ENCODE peak calls at places on chromosome 3, in seven cellular contexts. One of them, this sample, is unnamed.

GRCh38 chr3:64056616-64057165 is 33.4 kb upstream of the PSMD6 start:
- DNase-seq in HFFc6: peak
- DNase-seq in RWPE2: no peak
- DNase-seq in WTC11: no peak
- DNase-seq in pancreas: no peak
- DNase-seq in cardiac muscle cell: peak
- DNase-seq in choroid plexus epithelial cell: peak
- DNase-seq in this sample: peak

GRCh38 chr3:23740517-23741402 is 65.0 kb upstream of the UBE2E1 start:
- DNase-seq in WTC11: no peak
- DNase-seq in HFFc6: no peak
- DNase-seq in pancreas: peak
- DNase-seq in choroid plexus epithelial cell: peak
- DNase-seq in RWPE2: peak
- DNase-seq in cardiac muscle cell: peak
- DNase-seq in this sample: peak

GRCh38 chr3:71628571-71628970 is 45.0 kb upstream of the FOXP1 start:
- DNase-seq in WTC11: no peak
- DNase-seq in choroid plexus epithelial cell: no peak
- DNase-seq in cardiac muscle cell: peak
- DNase-seq in HFFc6: no peak
- DNase-seq in RWPE2: no peak
- DNase-seq in pancreas: no peak
- DNase-seq in this sample: no peak

GRCh38 chr3:124985358-124985757 is 50.8 kb upstream of the MUC13 start:
- DNase-seq in choroid plexus epithelial cell: peak
- DNase-seq in HFFc6: peak
- DNase-seq in RWPE2: no peak
- DNase-seq in WTC11: no peak
- DNase-seq in pancreas: no peak
- DNase-seq in cardiac muscle cell: peak
- DNase-seq in this sample: peak

GRCh38 chr3:76700323-76700722 is 339.6 kb upstream of the ROBO2 start:
- DNase-seq in pancreas: no peak
- DNase-seq in cardiac muscle cell: no peak
- DNase-seq in WTC11: no peak
- DNase-seq in HFFc6: no peak
- DNase-seq in choroid plexus epithelial cell: peak
- DNase-seq in RWPE2: no peak
- DNase-seq in this sample: no peak

GRCh38 chr3:127628788-127629456 is at the start of gene PODXL2:
- DNase-seq in choroid plexus epithelial cell: peak
- DNase-seq in RWPE2: no peak
- DNase-seq in WTC11: peak
- DNase-seq in pancreas: peak
- DNase-seq in cardiac muscle cell: peak
- DNase-seq in HFFc6: no peak
- DNase-seq in this sample: peak

GRCh38 chr3:54198556-54198955 is 76.2 kb downstream of the CACNA2D3 start:
- DNase-seq in pancreas: no peak
- DNase-seq in HFFc6: no peak
- DNase-seq in RWPE2: no peak
- DNase-seq in cardiac muscle cell: no peak
- DNase-seq in choroid plexus epithelial cell: no peak
- DNase-seq in WTC11: peak
- DNase-seq in this sample: no peak

GRCh38 chr3:39934696-39935095 is 125.3 kb downstream of the MYRIP start:
- DNase-seq in WTC11: no peak
- DNase-seq in RWPE2: no peak
- DNase-seq in HFFc6: no peak
- DNase-seq in cardiac muscle cell: no peak
- DNase-seq in pancreas: no peak
- DNase-seq in choroid plexus epithelial cell: no peak
- DNase-seq in this sample: no peak

GRCh38 chr3:36741285-36741684 is 23.1 kb downstream of the DCLK3 start:
- DNase-seq in HFFc6: no peak
- DNase-seq in RWPE2: no peak
- DNase-seq in cardiac muscle cell: peak
- DNase-seq in WTC11: peak
- DNase-seq in pancreas: no peak
- DNase-seq in choroid plexus epithelial cell: no peak
- DNase-seq in this sample: peak

GRCh38 chr3:190265795-190266194 is 56.5 kb downstream of the CLDN1 start:
- DNase-seq in choroid plexus epithelial cell: peak
- DNase-seq in pancreas: peak
- DNase-seq in HFFc6: peak
- DNase-seq in WTC11: no peak
- DNase-seq in RWPE2: peak
- DNase-seq in cardiac muscle cell: peak
- DNase-seq in this sample: peak

GRCh38 chr3:17639765-17640164 is 102.7 kb downstream of the TBC1D5 start:
- DNase-seq in WTC11: no peak
- DNase-seq in HFFc6: peak
- DNase-seq in choroid plexus epithelial cell: peak
- DNase-seq in cardiac muscle cell: peak
- DNase-seq in RWPE2: no peak
- DNase-seq in pancreas: no peak
- DNase-seq in this sample: peak

GRCh38 chr3:61666615-61667320 is 105.4 kb downstream of the PTPRG start:
- DNase-seq in WTC11: no peak
- DNase-seq in choroid plexus epithelial cell: no peak
- DNase-seq in cardiac muscle cell: no peak
- DNase-seq in pancreas: no peak
- DNase-seq in HFFc6: no peak
- DNase-seq in RWPE2: no peak
- DNase-seq in this sample: no peak

GRCh38 chr3:123909785-123910184 is 25.7 kb upstream of the MYLK start:
- DNase-seq in RWPE2: no peak
- DNase-seq in WTC11: no peak
- DNase-seq in choroid plexus epithelial cell: no peak
- DNase-seq in cardiac muscle cell: no peak
- DNase-seq in HFFc6: no peak
- DNase-seq in pancreas: no peak
- DNase-seq in this sample: no peak

GRCh38 chr3:10968390-10968789 is 24.2 kb upstream of the SLC6A1 start:
- DNase-seq in HFFc6: no peak
- DNase-seq in WTC11: no peak
- DNase-seq in pancreas: no peak
- DNase-seq in RWPE2: no peak
- DNase-seq in choroid plexus epithelial cell: peak
- DNase-seq in cardiac muscle cell: no peak
- DNase-seq in this sample: no peak

GRCh38 chr3:110166791-110167190 is 829.4 kb upstream of the DPPA4 start:
- DNase-seq in pancreas: no peak
- DNase-seq in WTC11: no peak
- DNase-seq in choroid plexus epithelial cell: no peak
- DNase-seq in cardiac muscle cell: no peak
- DNase-seq in HFFc6: no peak
- DNase-seq in RWPE2: no peak
- DNase-seq in this sample: no peak

GRCh38 chr3:119630562-119631329 is 29.6 kb downstream of the POPDC2 start:
- DNase-seq in RWPE2: no peak
- DNase-seq in HFFc6: peak
- DNase-seq in pancreas: no peak
- DNase-seq in cardiac muscle cell: peak
- DNase-seq in choroid plexus epithelial cell: peak
- DNase-seq in WTC11: no peak
- DNase-seq in this sample: peak

GRCh38 chr3:94184781-94185180 is 121.9 kb downstream of the NSUN3 start:
- DNase-seq in WTC11: no peak
- DNase-seq in choroid plexus epithelial cell: peak
- DNase-seq in HFFc6: no peak
- DNase-seq in pancreas: no peak
- DNase-seq in cardiac muscle cell: peak
- DNase-seq in RWPE2: no peak
- DNase-seq in this sample: peak

GRCh38 chr3:185253645-185254410 is at the start of gene EHHADH:
- DNase-seq in HFFc6: peak
- DNase-seq in RWPE2: peak
- DNase-seq in WTC11: peak
- DNase-seq in cardiac muscle cell: peak
- DNase-seq in choroid plexus epithelial cell: peak
- DNase-seq in pancreas: peak
- DNase-seq in this sample: peak

GRCh38 chr3:9153763-9154601 is 95.5 kb downstream of the SRGAP3 start:
- DNase-seq in RWPE2: no peak
- DNase-seq in pancreas: no peak
- DNase-seq in choroid plexus epithelial cell: no peak
- DNase-seq in cardiac muscle cell: peak
- DNase-seq in HFFc6: no peak
- DNase-seq in WTC11: no peak
- DNase-seq in this sample: no peak

GRCh38 chr3:141530133-141530768 is 43.4 kb downstream of the RASA2 start:
- DNase-seq in cardiac muscle cell: peak
- DNase-seq in HFFc6: peak
- DNase-seq in pancreas: no peak
- DNase-seq in RWPE2: no peak
- DNase-seq in choroid plexus epithelial cell: peak
- DNase-seq in WTC11: no peak
- DNase-seq in this sample: peak

GRCh38 chr3:18847583-18848197 is 300.6 kb upstream of the KCNH8 start:
- DNase-seq in cardiac muscle cell: no peak
- DNase-seq in RWPE2: no peak
- DNase-seq in choroid plexus epithelial cell: peak
- DNase-seq in WTC11: no peak
- DNase-seq in HFFc6: no peak
- DNase-seq in pancreas: no peak
- DNase-seq in this sample: peak

GRCh38 chr3:58082047-58082446 is 73.8 kb downstream of the FLNB start:
- DNase-seq in RWPE2: no peak
- DNase-seq in WTC11: no peak
- DNase-seq in choroid plexus epithelial cell: peak
- DNase-seq in pancreas: no peak
- DNase-seq in HFFc6: no peak
- DNase-seq in cardiac muscle cell: peak
- DNase-seq in this sample: no peak

GRCh38 chr3:174132006-174132405 is 727.1 kb upstream of the NAALADL2 start:
- DNase-seq in HFFc6: no peak
- DNase-seq in choroid plexus epithelial cell: no peak
- DNase-seq in cardiac muscle cell: no peak
- DNase-seq in WTC11: no peak
- DNase-seq in pancreas: no peak
- DNase-seq in RWPE2: no peak
- DNase-seq in this sample: no peak

DNA sequence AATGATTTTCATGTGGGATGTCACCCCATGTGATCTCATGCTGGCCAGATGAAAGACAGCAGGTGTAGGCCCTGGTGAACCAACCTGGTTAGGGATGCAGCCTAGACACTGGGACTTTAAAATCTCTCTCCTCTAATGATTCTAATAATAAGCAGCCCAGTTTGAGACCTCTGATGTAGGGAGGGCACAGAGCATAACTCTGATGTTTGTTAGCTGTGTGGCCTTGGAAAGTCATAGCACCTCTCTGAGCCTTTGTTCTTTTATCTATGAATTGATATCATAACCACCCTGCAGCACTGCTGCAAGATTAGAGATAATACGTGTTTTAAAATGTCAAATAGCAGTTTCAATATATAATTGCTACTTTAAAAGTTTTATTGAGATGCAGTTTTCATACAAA is 106.0 kb downstream of the RPL22L1 start:
- DNase-seq in cardiac muscle cell: no peak
- DNase-seq in WTC11: no peak
- DNase-seq in RWPE2: no peak
- DNase-seq in HFFc6: no peak
- DNase-seq in pancreas: no peak
- DNase-seq in choroid plexus epithelial cell: no peak
- DNase-seq in this sample: no peak
- TF ChIP-seq CTCF in cardiac muscle cell: no peak
- TF ChIP-seq CTCF in WTC11: no peak
- TF ChIP-seq CTCF in RWPE2: no peak
- TF ChIP-seq CTCF in HFFc6: no peak
- TF ChIP-seq CTCF in pancreas: no peak
- TF ChIP-seq CTCF in choroid plexus epithelial cell: no peak
- TF ChIP-seq CTCF in this sample: no peak

GRCh38 chr3:131530843-131531242 is 28.1 kb upstream of the MRPL3 start:
- DNase-seq in WTC11: no peak
- DNase-seq in choroid plexus epithelial cell: no peak
- DNase-seq in cardiac muscle cell: no peak
- DNase-seq in HFFc6: no peak
- DNase-seq in pancreas: no peak
- DNase-seq in RWPE2: no peak
- DNase-seq in this sample: no peak

GRCh38 chr3:131530374-131530773 is 27.6 kb upstream of the MRPL3 start:
- DNase-seq in pancreas: no peak
- DNase-seq in cardiac muscle cell: no peak
- DNase-seq in HFFc6: no peak
- DNase-seq in WTC11: no peak
- DNase-seq in RWPE2: no peak
- DNase-seq in choroid plexus epithelial cell: no peak
- DNase-seq in this sample: no peak

GRCh38 chr3:131532645-131533044 is 29.9 kb upstream of the MRPL3 start:
- DNase-seq in cardiac muscle cell: no peak
- DNase-seq in HFFc6: no peak
- DNase-seq in choroid plexus epithelial cell: no peak
- DNase-seq in pancreas: no peak
- DNase-seq in WTC11: no peak
- DNase-seq in RWPE2: no peak
- DNase-seq in this sample: no peak

DNA sequence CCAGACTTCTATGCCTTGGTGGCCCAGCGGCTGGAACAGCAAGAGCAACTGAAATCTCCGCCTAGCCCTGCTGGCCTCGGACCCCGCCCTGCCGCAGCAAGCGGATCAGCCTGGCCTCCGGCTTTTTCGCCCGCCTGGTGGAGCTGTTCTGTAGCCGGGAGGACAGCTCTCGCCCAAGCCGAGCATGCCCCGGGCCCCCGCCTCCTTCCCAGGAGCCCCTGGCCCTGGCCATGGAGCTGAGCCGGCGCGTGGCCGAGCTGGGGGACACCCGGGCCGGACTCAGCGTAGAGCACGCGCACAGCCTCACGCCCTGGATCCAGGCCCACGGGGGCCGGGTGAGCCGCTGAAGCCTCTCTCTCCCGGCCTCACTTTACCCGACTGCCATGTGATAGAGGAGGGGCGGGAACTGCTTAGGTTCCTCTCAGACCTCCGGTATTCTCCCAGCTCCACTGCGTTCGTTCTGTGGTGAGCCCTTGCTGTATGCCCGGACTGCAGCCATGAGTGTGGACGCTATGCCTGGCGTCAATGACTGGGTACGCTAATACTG is 24.1 kb upstream of the MRPL3 start:
- DNase-seq in HFFc6: peak
- DNase-seq in pancreas: peak
- DNase-seq in RWPE2: peak
- DNase-seq in cardiac muscle cell: peak
- DNase-seq in choroid plexus epithelial cell: peak
- DNase-seq in WTC11: peak
- DNase-seq in this sample: no peak
- TF ChIP-seq CTCF in HFFc6: peak
- TF ChIP-seq CTCF in pancreas: peak
- TF ChIP-seq CTCF in RWPE2: peak
- TF ChIP-seq CTCF in cardiac muscle cell: peak
- TF ChIP-seq CTCF in choroid plexus epithelial cell: peak
- TF ChIP-seq CTCF in WTC11: no peak
- TF ChIP-seq CTCF in this sample: no peak

GRCh38 chr3:43348852-43349574 is 62.7 kb downstream of the SNRK start:
- DNase-seq in cardiac muscle cell: no peak
- DNase-seq in HFFc6: no peak
- DNase-seq in WTC11: no peak
- DNase-seq in RWPE2: no peak
- DNase-seq in choroid plexus epithelial cell: no peak
- DNase-seq in pancreas: no peak
- DNase-seq in this sample: no peak
- TF ChIP-seq CTCF in cardiac muscle cell: no peak
- TF ChIP-seq CTCF in HFFc6: no peak
- TF ChIP-seq CTCF in WTC11: no peak
- TF ChIP-seq CTCF in RWPE2: no peak
- TF ChIP-seq CTCF in choroid plexus epithelial cell: peak
- TF ChIP-seq CTCF in pancreas: no peak
- TF ChIP-seq CTCF in this sample: no peak

GRCh38 chr3:176359211-176359610 is 838.1 kb downstream of the TBL1XR1 start:
- DNase-seq in WTC11: no peak
- DNase-seq in choroid plexus epithelial cell: no peak
- DNase-seq in HFFc6: no peak
- DNase-seq in pancreas: no peak
- DNase-seq in RWPE2: no peak
- DNase-seq in cardiac muscle cell: no peak
- DNase-seq in this sample: no peak
- TF ChIP-seq CTCF in WTC11: no peak
- TF ChIP-seq CTCF in choroid plexus epithelial cell: peak
- TF ChIP-seq CTCF in HFFc6: peak
- TF ChIP-seq CTCF in pancreas: no peak
- TF ChIP-seq CTCF in RWPE2: peak
- TF ChIP-seq CTCF in cardiac muscle cell: no peak
- TF ChIP-seq CTCF in this sample: no peak